ENCODE peak calls at places on chromosome 16, in four cellular contexts. One of them, this sample, is unnamed.

GRCh38 chr16:21274172-21274726 is 3.8 kb downstream of the CRYM start:
- DNase-seq in WTC11: no peak
- DNase-seq in suprapubic skin: no peak
- DNase-seq in pancreas: no peak
- DNase-seq in this sample: no peak

GRCh38 chr16:82452002-82452741 is 174.6 kb upstream of the CDH13 start:
- DNase-seq in WTC11: no peak
- DNase-seq in suprapubic skin: no peak
- DNase-seq in pancreas: no peak
- DNase-seq in this sample: peak

GRCh38 chr16:84689126-84689525 is 10.7 kb upstream of the USP10 start:
- DNase-seq in WTC11: no peak
- DNase-seq in suprapubic skin: peak
- DNase-seq in pancreas: no peak
- DNase-seq in this sample: no peak

GRCh38 chr16:27408012-27408601 is 6.1 kb downstream of the IL21R start:
- DNase-seq in WTC11: no peak
- DNase-seq in suprapubic skin: no peak
- DNase-seq in pancreas: no peak
- DNase-seq in this sample: no peak

GRCh38 chr16:71840052-71840451 is 5.7 kb upstream of the ATXN1L start:
- DNase-seq in WTC11: no peak
- DNase-seq in suprapubic skin: no peak
- DNase-seq in pancreas: no peak
- DNase-seq in this sample: no peak

GRCh38 chr16:71188956-71189712 is 41.4 kb downstream of the HYDIN start:
- DNase-seq in WTC11: no peak
- DNase-seq in suprapubic skin: no peak
- DNase-seq in pancreas: no peak
- DNase-seq in this sample: no peak

GRCh38 chr16:14301150-14302030 is 230.3 kb downstream of the MRTFB start:
- DNase-seq in WTC11: peak
- DNase-seq in suprapubic skin: no peak
- DNase-seq in pancreas: peak
- DNase-seq in this sample: no peak

GRCh38 chr16:65689726-65690125 is 567.9 kb upstream of the CDH11 start:
- DNase-seq in WTC11: no peak
- DNase-seq in suprapubic skin: no peak
- DNase-seq in pancreas: no peak
- DNase-seq in this sample: no peak

GRCh38 chr16:10616744-10617640 is 36.6 kb upstream of the EMP2 start:
- DNase-seq in WTC11: peak
- DNase-seq in suprapubic skin: peak
- DNase-seq in pancreas: peak
- DNase-seq in this sample: peak

GRCh38 chr16:85279874-85280545 is 167.7 kb upstream of the CIBAR2 start:
- DNase-seq in WTC11: no peak
- DNase-seq in suprapubic skin: no peak
- DNase-seq in pancreas: no peak
- DNase-seq in this sample: no peak

GRCh38 chr16:29877266-29877961 is 14.4 kb upstream of the CDIPT start:
- DNase-seq in WTC11: peak
- DNase-seq in suprapubic skin: no peak
- DNase-seq in pancreas: peak
- DNase-seq in this sample: peak

GRCh38 chr16:49494386-49495150 is 121.0 kb downstream of the C16orf78 start:
- DNase-seq in WTC11: no peak
- DNase-seq in suprapubic skin: peak
- DNase-seq in pancreas: no peak
- DNase-seq in this sample: no peak

GRCh38 chr16:48687421-48688038 is 77.5 kb upstream of the N4BP1 start:
- DNase-seq in WTC11: peak
- DNase-seq in suprapubic skin: no peak
- DNase-seq in pancreas: peak
- DNase-seq in this sample: peak

GRCh38 chr16:88060524-88061219 is 109.4 kb downstream of the BANP start:
- DNase-seq in WTC11: no peak
- DNase-seq in suprapubic skin: no peak
- DNase-seq in pancreas: no peak
- DNase-seq in this sample: no peak
- TF ChIP-seq CTCF in WTC11: peak
- TF ChIP-seq CTCF in suprapubic skin: no peak
- TF ChIP-seq CTCF in pancreas: no peak
- TF ChIP-seq CTCF in this sample: no peak

GRCh38 chr16:56956756-56957155 is 5.0 kb upstream of the CETP start:
- DNase-seq in WTC11: no peak
- DNase-seq in suprapubic skin: no peak
- DNase-seq in pancreas: no peak
- DNase-seq in this sample: no peak
- TF ChIP-seq CTCF in WTC11: no peak
- TF ChIP-seq CTCF in suprapubic skin: no peak
- TF ChIP-seq CTCF in pancreas: no peak
- TF ChIP-seq CTCF in this sample: no peak

GRCh38 chr16:77784441-77785356 is 3.7 kb upstream of the VAT1L start:
- DNase-seq in WTC11: no peak
- DNase-seq in suprapubic skin: no peak
- DNase-seq in pancreas: no peak
- DNase-seq in this sample: no peak
- TF ChIP-seq CTCF in WTC11: no peak
- TF ChIP-seq CTCF in suprapubic skin: no peak
- TF ChIP-seq CTCF in pancreas: no peak
- TF ChIP-seq CTCF in this sample: no peak

DNA sequence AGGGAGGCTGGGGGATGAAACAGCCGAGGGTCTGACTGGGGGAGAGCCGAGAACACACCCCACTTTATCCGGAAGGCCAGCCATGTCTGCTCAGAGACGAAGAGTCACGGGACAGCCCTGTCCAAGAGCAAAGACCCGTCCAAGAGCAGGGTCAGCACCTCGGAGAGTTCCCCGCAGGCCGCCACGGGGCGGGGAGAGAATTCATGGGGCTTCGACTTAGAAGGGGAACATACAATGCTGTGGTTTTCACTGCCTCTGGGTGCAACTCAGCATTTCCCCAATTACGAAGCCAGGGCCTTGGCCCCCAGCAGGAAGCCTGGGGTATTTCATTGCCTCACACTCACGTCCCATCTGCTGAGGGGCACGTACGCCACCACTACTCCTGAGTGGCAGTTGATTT is 59.3 kb downstream of the JPH3 start:
- DNase-seq in WTC11: peak
- DNase-seq in suprapubic skin: no peak
- DNase-seq in pancreas: no peak
- DNase-seq in this sample: no peak
- TF ChIP-seq CTCF in WTC11: no peak
- TF ChIP-seq CTCF in suprapubic skin: no peak
- TF ChIP-seq CTCF in pancreas: no peak
- TF ChIP-seq CTCF in this sample: no peak

GRCh38 chr16:62363451-62363850 is 327.2 kb upstream of the CDH8 start:
- DNase-seq in WTC11: no peak
- DNase-seq in suprapubic skin: no peak
- DNase-seq in pancreas: no peak
- DNase-seq in this sample: no peak
- TF ChIP-seq CTCF in WTC11: peak
- TF ChIP-seq CTCF in suprapubic skin: no peak
- TF ChIP-seq CTCF in pancreas: no peak
- TF ChIP-seq CTCF in this sample: no peak

DNA sequence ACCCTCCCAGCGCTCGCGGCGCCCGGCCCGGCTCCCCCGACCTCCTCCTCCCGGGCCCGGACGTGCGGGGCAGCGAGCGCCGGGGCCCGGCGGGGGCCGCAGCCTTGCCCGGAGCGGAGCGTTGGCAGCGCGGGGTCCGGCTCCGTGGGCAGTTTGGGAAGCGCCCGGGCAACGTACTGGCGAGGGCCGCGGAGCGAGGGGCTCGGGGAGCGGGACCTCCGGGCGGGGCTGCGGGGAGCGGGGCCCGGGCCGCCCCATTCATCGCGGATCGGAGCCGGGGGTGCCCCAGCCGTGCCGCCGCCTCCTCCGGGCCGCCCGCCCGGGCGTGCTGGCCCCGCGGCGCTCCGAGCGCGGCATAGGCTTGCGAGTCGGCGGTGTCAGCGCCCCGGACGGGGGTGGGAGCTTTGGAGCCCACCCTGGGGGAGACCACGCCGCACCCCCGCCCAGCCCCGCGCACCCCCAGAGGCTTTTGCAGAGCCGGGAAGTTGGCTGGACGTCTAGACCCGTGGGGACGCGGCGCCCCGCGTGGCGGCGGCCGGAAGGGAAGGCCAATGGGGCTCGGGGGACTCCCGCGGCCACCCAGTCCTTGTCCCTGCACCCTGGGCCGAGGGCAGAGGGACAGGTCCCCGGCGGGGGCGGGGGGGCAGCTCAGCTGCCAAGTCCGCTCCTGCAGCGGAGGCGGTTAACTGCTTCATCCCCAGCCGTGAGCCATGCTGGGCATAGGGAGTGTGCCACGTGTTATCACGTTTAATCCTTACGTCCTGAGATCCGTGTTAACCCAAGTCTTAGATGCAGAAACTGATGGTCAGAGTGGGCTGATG is 852 bp downstream of the ZNF469 start:
- DNase-seq in WTC11: peak
- DNase-seq in suprapubic skin: no peak
- DNase-seq in pancreas: peak
- DNase-seq in this sample: no peak
- TF ChIP-seq CTCF in WTC11: no peak
- TF ChIP-seq CTCF in suprapubic skin: peak
- TF ChIP-seq CTCF in pancreas: no peak
- TF ChIP-seq CTCF in this sample: peak

This sample was measured in lung.